ENCODE peak calls at places on chromosomes 13 and 19, in eight cellular contexts. One of them, this sample, is unnamed.

GRCh38 chr13:25973085-25973484 is 78.7 kb downstream of the SHISA2 start:
- DNase-seq in cardiac fibroblast: no peak
- DNase-seq in Peyer's patch: no peak
- DNase-seq in Calu3: no peak
- DNase-seq in fibroblast of the aortic adventitia: no peak
- DNase-seq in retina: peak; percentile 28
- DNase-seq in GM20000: no peak
- DNase-seq in stomach: no peak
- DNase-seq in this sample: no peak

GRCh38 chr19:57708641-57709354 is at the start of gene ZNF154:
- DNase-seq in cardiac fibroblast: peak; percentile 68
- DNase-seq in Peyer's patch: peak; percentile 46
- DNase-seq in Calu3: no peak
- DNase-seq in fibroblast of the aortic adventitia: peak; percentile 66
- DNase-seq in retina: peak; percentile 91
- DNase-seq in GM20000: peak; percentile 71
- DNase-seq in stomach: no peak
- DNase-seq in this sample: peak; percentile 39

GRCh38 chr13:80039000-80039399 is 301.9 kb downstream of the SPRY2 start:
- DNase-seq in cardiac fibroblast: no peak
- DNase-seq in Peyer's patch: no peak
- DNase-seq in Calu3: no peak
- DNase-seq in fibroblast of the aortic adventitia: no peak
- DNase-seq in retina: no peak
- DNase-seq in GM20000: no peak
- DNase-seq in stomach: no peak
- DNase-seq in this sample: no peak

GRCh38 chr19:39430675-39431593 is 4.8 kb downstream of the RPS16 start:
- DNase-seq in cardiac fibroblast: peak; percentile 99
- DNase-seq in Peyer's patch: peak; percentile 48
- DNase-seq in Calu3: peak; percentile 87
- DNase-seq in fibroblast of the aortic adventitia: peak; percentile 86
- DNase-seq in retina: no peak
- DNase-seq in GM20000: peak; percentile 74
- DNase-seq in stomach: no peak
- DNase-seq in this sample: peak; percentile 55

GRCh38 chr19:23075031-23075733 is 41.6 kb upstream of the ZNF730 start:
- DNase-seq in cardiac fibroblast: peak; percentile 73
- DNase-seq in Peyer's patch: no peak
- DNase-seq in Calu3: no peak
- DNase-seq in fibroblast of the aortic adventitia: peak; percentile 60
- DNase-seq in retina: peak; percentile 95
- DNase-seq in GM20000: peak; percentile 81
- DNase-seq in stomach: no peak
- DNase-seq in this sample: peak; percentile 28

GRCh38 chr19:5314012-5314906 is 26.4 kb downstream of the PTPRS start:
- DNase-seq in cardiac fibroblast: peak; percentile 37
- DNase-seq in Peyer's patch: no peak
- DNase-seq in Calu3: no peak
- DNase-seq in fibroblast of the aortic adventitia: peak; percentile 16
- DNase-seq in retina: no peak
- DNase-seq in GM20000: no peak
- DNase-seq in stomach: no peak
- DNase-seq in this sample: no peak

GRCh38 chr13:60139272-60139671 is 24.5 kb downstream of the DIAPH3 start:
- DNase-seq in cardiac fibroblast: peak; percentile 51
- DNase-seq in Peyer's patch: no peak
- DNase-seq in Calu3: no peak
- DNase-seq in fibroblast of the aortic adventitia: no peak
- DNase-seq in retina: no peak
- DNase-seq in GM20000: no peak
- DNase-seq in stomach: no peak
- DNase-seq in this sample: no peak

GRCh38 chr13:52070929-52071523 is 46.5 kb downstream of the UTP14C start:
- DNase-seq in cardiac fibroblast: peak; percentile 61
- DNase-seq in Peyer's patch: no peak
- DNase-seq in Calu3: no peak
- DNase-seq in fibroblast of the aortic adventitia: peak; percentile 57
- DNase-seq in retina: no peak
- DNase-seq in GM20000: no peak
- DNase-seq in stomach: no peak
- DNase-seq in this sample: no peak

GRCh38 chr19:3397266-3398022 is 31.1 kb downstream of the NFIC start:
- DNase-seq in cardiac fibroblast: no peak
- DNase-seq in Peyer's patch: no peak
- DNase-seq in Calu3: peak; percentile 73
- DNase-seq in fibroblast of the aortic adventitia: no peak
- DNase-seq in retina: no peak
- DNase-seq in GM20000: no peak
- DNase-seq in stomach: peak; percentile 63
- DNase-seq in this sample: peak; percentile 66

GRCh38 chr13:37485766-37486165 is 112.8 kb downstream of the POSTN start:
- DNase-seq in cardiac fibroblast: peak; percentile 65
- DNase-seq in Peyer's patch: no peak
- DNase-seq in Calu3: no peak
- DNase-seq in fibroblast of the aortic adventitia: peak; percentile 72
- DNase-seq in retina: no peak
- DNase-seq in GM20000: no peak
- DNase-seq in stomach: no peak
- DNase-seq in this sample: no peak

GRCh38 chr13:30159446-30159839 is 147.9 kb downstream of the KATNAL1 start:
- DNase-seq in cardiac fibroblast: peak; percentile 91
- DNase-seq in Peyer's patch: no peak
- DNase-seq in Calu3: no peak
- DNase-seq in fibroblast of the aortic adventitia: peak; percentile 63
- DNase-seq in retina: no peak
- DNase-seq in GM20000: peak; percentile 59
- DNase-seq in stomach: no peak
- DNase-seq in this sample: no peak

GRCh38 chr19:14497347-14497921 is 1.5 kb upstream of the GIPC1 start:
- DNase-seq in cardiac fibroblast: no peak
- DNase-seq in Peyer's patch: no peak
- DNase-seq in Calu3: peak; percentile 64
- DNase-seq in fibroblast of the aortic adventitia: peak; percentile 53
- DNase-seq in retina: no peak
- DNase-seq in GM20000: no peak
- DNase-seq in stomach: peak; percentile 66
- DNase-seq in this sample: no peak

GRCh38 chr19:38932425-38933179 is 1.9 kb downstream of the MRPS12 start:
- DNase-seq in cardiac fibroblast: peak; percentile 64
- DNase-seq in Peyer's patch: peak; percentile 38
- DNase-seq in Calu3: peak; percentile 46
- DNase-seq in fibroblast of the aortic adventitia: peak; percentile 44
- DNase-seq in retina: no peak
- DNase-seq in GM20000: peak; percentile 51
- DNase-seq in stomach: no peak
- DNase-seq in this sample: peak; percentile 27

GRCh38 chr13:95579303-95579702 is 26.8 kb downstream of the CLDN10 start:
- DNase-seq in cardiac fibroblast: no peak
- DNase-seq in Peyer's patch: no peak
- DNase-seq in Calu3: no peak
- DNase-seq in fibroblast of the aortic adventitia: no peak
- DNase-seq in retina: no peak
- DNase-seq in GM20000: peak; percentile 20
- DNase-seq in stomach: no peak
- DNase-seq in this sample: no peak

GRCh38 chr19:459724-460511 is 915 bp downstream of the SHC2 start:
- DNase-seq in cardiac fibroblast: peak; percentile 15
- DNase-seq in Peyer's patch: no peak
- DNase-seq in Calu3: peak; percentile 62
- DNase-seq in fibroblast of the aortic adventitia: peak; percentile 35
- DNase-seq in retina: peak; percentile 89
- DNase-seq in GM20000: peak; percentile 70
- DNase-seq in stomach: peak; percentile 69
- DNase-seq in this sample: peak; percentile 81

GRCh38 chr19:5032101-5032967 is 63.4 kb downstream of the KDM4B start:
- DNase-seq in cardiac fibroblast: peak; percentile 71
- DNase-seq in Peyer's patch: no peak
- DNase-seq in Calu3: no peak
- DNase-seq in fibroblast of the aortic adventitia: no peak
- DNase-seq in retina: no peak
- DNase-seq in GM20000: no peak
- DNase-seq in stomach: no peak
- DNase-seq in this sample: no peak

GRCh38 chr13:27775943-27776342 is 16.3 kb upstream of the GSX1 start:
- DNase-seq in cardiac fibroblast: no peak
- DNase-seq in Peyer's patch: no peak
- DNase-seq in Calu3: no peak
- DNase-seq in fibroblast of the aortic adventitia: no peak
- DNase-seq in retina: no peak
- DNase-seq in GM20000: no peak
- DNase-seq in stomach: no peak
- DNase-seq in this sample: no peak

GRCh38 chr13:87168390-87168789 is 502.8 kb upstream of the SLITRK5 start:
- DNase-seq in cardiac fibroblast: no peak
- DNase-seq in Peyer's patch: no peak
- DNase-seq in Calu3: no peak
- DNase-seq in fibroblast of the aortic adventitia: no peak
- DNase-seq in retina: no peak
- DNase-seq in GM20000: no peak
- DNase-seq in stomach: no peak
- DNase-seq in this sample: no peak

GRCh38 chr19:46815833-46816627 is 27.6 kb upstream of the SLC1A5 start:
- DNase-seq in cardiac fibroblast: no peak
- DNase-seq in Peyer's patch: no peak
- DNase-seq in Calu3: no peak
- DNase-seq in fibroblast of the aortic adventitia: no peak
- DNase-seq in retina: no peak
- DNase-seq in GM20000: no peak
- DNase-seq in stomach: no peak
- DNase-seq in this sample: no peak

GRCh38 chr19:10291554-10292205 is 1.9 kb downstream of the ICAM5 start:
- DNase-seq in cardiac fibroblast: no peak
- DNase-seq in Peyer's patch: no peak
- DNase-seq in Calu3: no peak
- DNase-seq in fibroblast of the aortic adventitia: no peak
- DNase-seq in retina: peak; percentile 55
- DNase-seq in GM20000: no peak
- DNase-seq in stomach: no peak
- DNase-seq in this sample: no peak

GRCh38 chr13:40087021-40088002 is 431.9 kb downstream of the COG6 start:
- DNase-seq in cardiac fibroblast: no peak
- DNase-seq in Peyer's patch: no peak
- DNase-seq in Calu3: no peak
- DNase-seq in fibroblast of the aortic adventitia: no peak
- DNase-seq in retina: peak; percentile 44
- DNase-seq in GM20000: no peak
- DNase-seq in stomach: no peak
- DNase-seq in this sample: peak; percentile 62

GRCh38 chr19:29193116-29193515 is 19.8 kb downstream of the UQCRFS1 start:
- DNase-seq in cardiac fibroblast: no peak
- DNase-seq in Peyer's patch: no peak
- DNase-seq in Calu3: no peak
- DNase-seq in fibroblast of the aortic adventitia: no peak
- DNase-seq in retina: no peak
- DNase-seq in GM20000: no peak
- DNase-seq in stomach: no peak
- DNase-seq in this sample: no peak

This sample was measured in body of pancreas.